ENCODE peak calls at places on chromosomes 2 and 18, in ten cellular contexts. One of them, this sample, is unnamed.

GRCh38 chr18:5462227-5462626 is 81.6 kb downstream of the EPB41L3 start:
- DNase-seq in nucleus accumbens: no peak
- DNase-seq in DMS153: no peak
- DNase-seq in left ventricle myocardium inferior: no peak
- DNase-seq in fibroblast of the aortic adventitia: no peak
- DNase-seq in lower leg skin: no peak
- DNase-seq in SJSA1: no peak
- DNase-seq in T-helper 9 cell: no peak
- DNase-seq in mesothelial cell of epicardium: no peak
- DNase-seq in A172: no peak
- DNase-seq in this sample: no peak

GRCh38 chr18:6718255-6718654 is 11.3 kb upstream of the ARHGAP28 start:
- DNase-seq in nucleus accumbens: no peak
- DNase-seq in DMS153: no peak
- DNase-seq in left ventricle myocardium inferior: no peak
- DNase-seq in fibroblast of the aortic adventitia: no peak
- DNase-seq in lower leg skin: no peak
- DNase-seq in SJSA1: no peak
- DNase-seq in T-helper 9 cell: no peak
- DNase-seq in mesothelial cell of epicardium: no peak
- DNase-seq in A172: no peak
- DNase-seq in this sample: no peak

GRCh38 chr2:10678225-10678624 is 11.6 kb downstream of the NOL10 start:
- DNase-seq in nucleus accumbens: no peak
- DNase-seq in DMS153: no peak
- DNase-seq in left ventricle myocardium inferior: no peak
- DNase-seq in fibroblast of the aortic adventitia: no peak
- DNase-seq in lower leg skin: no peak
- DNase-seq in SJSA1: no peak
- DNase-seq in T-helper 9 cell: no peak
- DNase-seq in mesothelial cell of epicardium: no peak
- DNase-seq in A172: no peak
- DNase-seq in this sample: no peak

GRCh38 chr2:237614151-237614720 is 13.2 kb upstream of the LRRFIP1 start:
- DNase-seq in nucleus accumbens: no peak
- DNase-seq in DMS153: no peak
- DNase-seq in left ventricle myocardium inferior: no peak
- DNase-seq in fibroblast of the aortic adventitia: peak
- DNase-seq in lower leg skin: no peak
- DNase-seq in SJSA1: peak
- DNase-seq in T-helper 9 cell: no peak
- DNase-seq in mesothelial cell of epicardium: no peak
- DNase-seq in A172: peak
- DNase-seq in this sample: no peak

GRCh38 chr2:41698787-41699422 is 348.9 kb upstream of the PKDCC start:
- DNase-seq in nucleus accumbens: peak
- DNase-seq in DMS153: no peak
- DNase-seq in left ventricle myocardium inferior: peak
- DNase-seq in fibroblast of the aortic adventitia: peak
- DNase-seq in lower leg skin: no peak
- DNase-seq in SJSA1: no peak
- DNase-seq in T-helper 9 cell: no peak
- DNase-seq in mesothelial cell of epicardium: peak
- DNase-seq in A172: peak
- DNase-seq in this sample: no peak

GRCh38 chr2:166134252-166135151 is 6.7 kb upstream of the SCN1A start:
- DNase-seq in nucleus accumbens: no peak
- DNase-seq in DMS153: no peak
- DNase-seq in left ventricle myocardium inferior: no peak
- DNase-seq in fibroblast of the aortic adventitia: no peak
- DNase-seq in lower leg skin: no peak
- DNase-seq in SJSA1: no peak
- DNase-seq in T-helper 9 cell: no peak
- DNase-seq in mesothelial cell of epicardium: no peak
- DNase-seq in A172: no peak
- DNase-seq in this sample: no peak

GRCh38 chr2:59874971-59875755 is 678.3 kb downstream of the BCL11A start:
- DNase-seq in nucleus accumbens: no peak
- DNase-seq in DMS153: no peak
- DNase-seq in left ventricle myocardium inferior: no peak
- DNase-seq in fibroblast of the aortic adventitia: no peak
- DNase-seq in lower leg skin: no peak
- DNase-seq in SJSA1: no peak
- DNase-seq in T-helper 9 cell: no peak
- DNase-seq in mesothelial cell of epicardium: no peak
- DNase-seq in A172: no peak
- DNase-seq in this sample: no peak

GRCh38 chr18:39799010-39799409 is 2156.0 kb upstream of the PIK3C3 start:
- DNase-seq in nucleus accumbens: no peak
- DNase-seq in DMS153: no peak
- DNase-seq in left ventricle myocardium inferior: no peak
- DNase-seq in fibroblast of the aortic adventitia: no peak
- DNase-seq in lower leg skin: no peak
- DNase-seq in SJSA1: no peak
- DNase-seq in T-helper 9 cell: no peak
- DNase-seq in mesothelial cell of epicardium: no peak
- DNase-seq in A172: peak
- DNase-seq in this sample: no peak

GRCh38 chr2:10753876-10754275 is 32.4 kb downstream of the ATP6V1C2 start:
- DNase-seq in nucleus accumbens: no peak
- DNase-seq in DMS153: no peak
- DNase-seq in left ventricle myocardium inferior: no peak
- DNase-seq in fibroblast of the aortic adventitia: no peak
- DNase-seq in lower leg skin: no peak
- DNase-seq in SJSA1: no peak
- DNase-seq in T-helper 9 cell: no peak
- DNase-seq in mesothelial cell of epicardium: no peak
- DNase-seq in A172: no peak
- DNase-seq in this sample: no peak

GRCh38 chr2:205708231-205708631 is 25.9 kb downstream of the NRP2 start:
- DNase-seq in nucleus accumbens: no peak
- DNase-seq in DMS153: no peak
- DNase-seq in left ventricle myocardium inferior: no peak
- DNase-seq in fibroblast of the aortic adventitia: peak
- DNase-seq in lower leg skin: no peak
- DNase-seq in SJSA1: peak
- DNase-seq in T-helper 9 cell: no peak
- DNase-seq in mesothelial cell of epicardium: no peak
- DNase-seq in A172: no peak
- DNase-seq in this sample: no peak

GRCh38 chr2:101305044-101305443 is 3.5 kb downstream of the RNF149 start:
- DNase-seq in nucleus accumbens: no peak
- DNase-seq in DMS153: no peak
- DNase-seq in left ventricle myocardium inferior: no peak
- DNase-seq in fibroblast of the aortic adventitia: no peak
- DNase-seq in lower leg skin: no peak
- DNase-seq in SJSA1: no peak
- DNase-seq in T-helper 9 cell: no peak
- DNase-seq in mesothelial cell of epicardium: no peak
- DNase-seq in A172: no peak
- DNase-seq in this sample: no peak

GRCh38 chr18:65750421-65751144 is at the start of gene CDH7:
- DNase-seq in nucleus accumbens: peak
- DNase-seq in DMS153: no peak
- DNase-seq in left ventricle myocardium inferior: no peak
- DNase-seq in fibroblast of the aortic adventitia: no peak
- DNase-seq in lower leg skin: no peak
- DNase-seq in SJSA1: no peak
- DNase-seq in T-helper 9 cell: no peak
- DNase-seq in mesothelial cell of epicardium: peak
- DNase-seq in A172: no peak
- DNase-seq in this sample: no peak